ENCODE peak calls at places on chromosomes 13 and 19, in eight cellular contexts. M is IMR-90, D is Calu3, F is cardiac muscle cell, Q is dorsolateral prefrontal cortex, G is brain microvascular endothelial cell, S is coronary artery, K is AG09309. J is an unnamed sample.

GRCh38 chr19:35291259-35291658 is 702 bp upstream of the MAG start:
- DNase-seq in K (no peak), F (no peak), G (no peak), D (no peak), M (no peak), S (no peak), Q (no peak), J (no peak)

GRCh38 chr19:47529018-47529742 is 14.3 kb upstream of the NAPA start:
- DNase-seq in S (no peak), F (no peak), M (no peak), Q (no peak), D (no peak), K (no peak), G (no peak), J (no peak)

GRCh38 chr13:66114127-66114526 is 1116.0 kb downstream of the PCDH9 start:
- DNase-seq in Q (no peak), K (peak), D (no peak), G (no peak), F (no peak), M (peak), S (no peak), J (no peak)

GRCh38 chr13:27362064-27362751 is 62.2 kb upstream of the GTF3A start:
- DNase-seq in M (peak), F (peak), S (peak), Q (peak), G (peak), K (no peak), D (peak), J (peak)

GRCh38 chr13:47708386-47708785 is 292.7 kb downstream of the SUCLA2 start:
- DNase-seq in D (peak), S (no peak), Q (no peak), F (peak), K (no peak), M (peak), G (peak), J (no peak)

GRCh38 chr19:49415102-49415809 is 8.0 kb downstream of the PTH2 start:
- DNase-seq in Q (no peak), D (no peak), G (peak), K (no peak), S (no peak), F (peak), M (no peak), J (no peak)

GRCh38 chr19:12331211-12331941 is 2.1 kb downstream of the ZNF563 start:
- DNase-seq in Q (no peak), M (no peak), K (no peak), G (no peak), D (no peak), F (no peak), S (no peak), J (no peak)

GRCh38 chr13:40094056-40094455 is 438.6 kb downstream of the COG6 start:
- DNase-seq in D (no peak), Q (no peak), F (peak), G (no peak), M (no peak), S (no peak), K (peak), J (no peak)

GRCh38 chr13:26973281-26973680 is 198.3 kb downstream of the USP12 start:
- DNase-seq in Q (no peak), G (no peak), K (no peak), F (no peak), D (no peak), M (no peak), S (no peak), J (no peak)

GRCh38 chr19:55453861-55454260 is 7.6 kb downstream of the ISOC2 start:
- DNase-seq in M (no peak), F (no peak), D (no peak), G (no peak), Q (no peak), K (no peak), S (no peak), J (no peak)

GRCh38 chr19:49921871-49922755 is 6.9 kb upstream of the ATF5 start:
- DNase-seq in S (no peak), D (no peak), G (peak), K (no peak), F (peak), Q (no peak), M (peak), J (no peak)

GRCh38 chr19:47896019-47896418 is 9.9 kb upstream of the SULT2A1 start:
- DNase-seq in G (no peak), M (no peak), D (no peak), K (no peak), F (no peak), Q (no peak), S (no peak), J (no peak)

GRCh38 chr13:73945871-73946270 is 188.3 kb downstream of the KLF12 start:
- DNase-seq in S (no peak), K (no peak), D (no peak), G (no peak), Q (no peak), F (no peak), M (no peak), J (no peak)

GRCh38 chr13:71218960-71219359 is 648.0 kb downstream of the DACH1 start:
- DNase-seq in G (no peak), D (peak), F (no peak), M (no peak), K (no peak), S (no peak), Q (no peak), J (no peak)

GRCh38 chr19:39814595-39814994 is 19.4 kb downstream of the DYRK1B start:
- DNase-seq in K (no peak), D (no peak), Q (no peak), G (no peak), M (no peak), S (no peak), F (no peak), J (no peak)

GRCh38 chr19:48573163-48573505 is 21.2 kb downstream of the SULT2B1 start:
- DNase-seq in F (no peak), K (no peak), M (no peak), Q (no peak), S (no peak), G (no peak), D (no peak), J (no peak)

GRCh38 chr19:35295792-35296462 is 4.0 kb downstream of the MAG start:
- DNase-seq in F (no peak), M (no peak), Q (no peak), G (no peak), D (no peak), S (no peak), K (no peak), J (no peak)

GRCh38 chr13:111448504-111448903 is 128.1 kb downstream of the TEX29 start:
- DNase-seq in S (no peak), M (no peak), K (no peak), Q (peak), F (no peak), G (no peak), D (no peak), J (no peak)

GRCh38 chr13:87344176-87344575 is 327.0 kb upstream of the SLITRK5 start:
- DNase-seq in F (no peak), S (no peak), K (no peak), D (no peak), G (no peak), M (no peak), Q (no peak), J (no peak)

GRCh38 chr13:52862358-52863206 is 14.1 kb upstream of the PCDH8 start:
- DNase-seq in F (peak), M (no peak), Q (no peak), S (no peak), G (no peak), K (no peak), D (peak), J (no peak)

GRCh38 chr13:32427852-32428580 is at the start of gene N4BP2L1:
- DNase-seq in M (no peak), K (no peak), G (peak), F (peak), Q (peak), D (peak), S (peak), J (no peak)

GRCh38 chr13:36154567-36155231 is 23.5 kb upstream of the DCLK1 start:
- DNase-seq in Q (peak), S (no peak), D (no peak), G (peak), K (no peak), M (no peak), F (no peak), J (no peak)

GRCh38 chr13:39052944-39053343 is 14.7 kb downstream of the NHLRC3 start:
- DNase-seq in M (no peak), S (no peak), D (no peak), Q (no peak), G (no peak), F (no peak), K (no peak), J (no peak)

GRCh38 chr19:30344446-30345425 is 27.4 kb upstream of the ZNF536 start:
- DNase-seq in F (no peak), S (no peak), M (no peak), K (no peak), D (no peak), Q (no peak), G (no peak), J (no peak)

DNA sequence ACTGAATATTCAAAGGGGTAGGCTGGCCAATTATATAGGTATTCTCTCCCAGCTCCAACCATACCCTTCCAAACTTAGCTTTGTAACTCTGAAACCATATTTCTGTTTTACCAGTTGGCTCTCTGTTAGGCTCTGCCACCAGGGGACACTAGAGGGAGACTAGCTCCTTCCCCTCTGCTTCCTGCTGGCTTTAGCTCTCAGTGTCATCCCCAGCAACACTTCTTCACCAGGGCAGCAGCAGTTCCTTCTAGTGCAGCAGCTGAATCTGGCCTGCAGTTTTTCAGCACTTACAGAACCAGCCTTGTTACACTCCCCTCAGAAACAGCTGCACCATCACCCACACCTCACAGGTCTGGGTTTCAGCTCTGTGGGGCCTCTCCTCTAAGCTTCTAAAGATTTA is 51.0 kb upstream of the DOCK9 start:
- DNase-seq in F (no peak), S (no peak), D (no peak), M (no peak), G (no peak), Q (no peak), K (no peak), J (no peak)
- TF ChIP-seq CTCF in F (peak), S (no peak), D (no peak), M (no peak), G (peak), Q (no peak), K (no peak), J (no peak)

DNA sequence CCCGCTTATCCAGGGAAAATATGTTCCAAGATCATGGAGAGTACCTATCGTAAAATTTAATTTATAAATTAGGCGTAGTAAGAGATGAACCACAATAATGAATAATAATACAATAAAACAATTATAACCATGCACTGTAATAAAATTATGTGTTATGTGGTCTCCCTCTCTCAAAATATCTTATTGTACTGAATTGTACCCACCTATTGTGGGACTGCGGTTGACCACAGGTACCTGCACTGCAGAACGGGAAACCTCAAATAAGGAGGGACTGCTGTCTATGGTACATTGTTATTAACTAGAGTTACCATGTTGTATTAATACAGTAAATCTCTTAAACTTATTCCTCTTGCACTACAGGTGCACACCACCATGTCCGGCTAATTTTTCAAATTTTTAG is 5.3 kb upstream of the KLK12 start:
- DNase-seq in F (no peak), S (no peak), K (no peak), G (no peak), M (no peak), D (no peak), Q (no peak), J (no peak)
- TF ChIP-seq CTCF in F (no peak), S (no peak), K (no peak), G (no peak), M (no peak), D (no peak), Q (no peak), J (no peak)

DNA sequence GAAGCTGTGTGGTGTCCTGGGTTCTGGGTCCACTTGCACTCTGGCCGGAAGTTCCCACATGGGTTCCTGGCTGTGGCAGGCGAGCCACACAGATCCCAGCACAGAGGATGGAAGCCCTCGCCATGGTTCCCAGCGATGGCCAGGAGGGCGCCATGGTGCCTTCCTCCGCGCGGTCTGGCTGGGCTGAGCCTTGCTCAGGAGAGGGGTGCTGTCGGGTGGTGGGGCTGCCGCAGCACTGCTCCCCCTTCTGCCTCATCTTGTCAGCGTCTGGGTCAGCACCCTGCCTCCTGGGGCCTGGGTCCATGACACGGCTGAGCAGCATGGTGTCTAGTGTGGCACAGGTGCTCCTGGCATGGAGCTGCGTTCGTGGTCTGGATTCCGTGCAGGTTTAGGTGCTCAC is 33.5 kb downstream of the DOT1L start:
- DNase-seq in F (no peak), M (no peak), S (no peak), Q (no peak), K (no peak), D (no peak), G (no peak), J (no peak)
- TF ChIP-seq CTCF in F (no peak), M (no peak), S (no peak), Q (no peak), K (no peak), D (no peak), G (no peak), J (no peak)

DNA sequence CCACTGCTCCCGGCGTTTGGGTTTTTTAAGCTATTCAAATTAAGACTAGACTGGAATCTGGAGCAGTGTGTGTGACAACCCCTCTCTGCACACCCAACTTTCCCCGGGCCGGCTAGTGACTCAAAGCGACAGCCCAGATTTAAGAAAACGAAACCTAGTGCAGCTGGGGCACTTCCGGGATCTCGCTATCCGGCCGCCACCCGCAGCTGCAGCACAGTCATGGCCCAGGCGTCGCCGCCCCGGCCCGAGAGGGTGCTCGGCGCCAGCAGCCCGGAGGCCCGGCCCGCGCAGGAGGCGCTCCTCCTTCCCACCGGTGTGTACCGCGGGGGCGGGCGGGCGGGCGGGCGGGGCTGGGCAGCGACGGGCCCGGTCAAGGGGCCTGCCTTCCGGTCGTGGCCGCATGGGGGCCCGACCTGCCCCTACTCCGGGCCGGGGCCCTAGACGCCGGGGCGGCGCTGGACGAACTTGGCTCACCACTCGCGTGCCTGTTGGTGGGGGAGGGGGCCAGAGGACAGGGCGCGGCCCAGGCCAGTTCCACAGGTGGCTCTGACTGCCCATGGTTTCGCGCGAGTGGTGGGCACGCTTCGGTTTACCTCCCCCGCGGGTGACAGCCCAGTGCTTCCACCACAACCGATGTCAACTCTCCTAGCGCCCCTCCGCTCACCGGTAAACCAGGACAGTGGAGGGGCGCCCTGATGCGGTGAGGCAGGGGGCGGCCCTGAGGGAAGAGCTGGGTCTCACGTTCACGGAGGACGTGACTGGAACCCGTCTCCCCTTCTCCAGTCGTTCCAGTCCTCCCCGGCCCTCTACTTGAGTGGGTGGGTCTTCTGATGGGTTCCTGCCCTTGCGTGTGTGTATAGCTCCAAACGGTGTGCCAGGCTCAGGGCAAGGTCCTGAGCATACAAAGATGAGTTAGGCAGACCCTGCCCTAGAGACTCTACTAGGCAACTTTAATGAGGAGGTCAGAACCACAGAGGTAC is at the start of gene PHF11:
- DNase-seq in S (peak), D (peak), G (peak), F (peak), M (peak), K (no peak), Q (peak), J (peak)
- TF ChIP-seq CTCF in S (no peak), D (peak), G (no peak), F (no peak), M (no peak), K (peak), Q (no peak), J (peak)

GRCh38 chr19:29311391-29311790 is 98.4 kb upstream of the UQCRFS1 start:
- DNase-seq in M (no peak), D (no peak), F (no peak), G (no peak), K (no peak), S (no peak), Q (no peak), J (no peak)
- TF ChIP-seq CTCF in M (no peak), D (no peak), F (no peak), G (no peak), K (no peak), S (no peak), Q (no peak), J (no peak)

GRCh38 chr13:113726961-113727411 is 32.0 kb upstream of the TMEM255B start:
- DNase-seq in M (peak), F (peak), G (no peak), Q (no peak), K (no peak), D (no peak), S (no peak), J (no peak)
- TF ChIP-seq CTCF in M (no peak), F (peak), G (no peak), Q (no peak), K (no peak), D (no peak), S (no peak), J (no peak)

GRCh38 chr19:18282021-18282787 is 782 bp upstream of the JUND start:
- DNase-seq in D (peak), M (no peak), F (no peak), S (no peak), K (no peak), G (no peak), Q (no peak), J (no peak)
- TF ChIP-seq CTCF in D (no peak), M (peak), F (peak), S (no peak), K (peak), G (peak), Q (peak), J (peak)

GRCh38 chr19:37963190-37963947 is 56.4 kb downstream of the SIPA1L3 start:
- DNase-seq in S (no peak), F (peak), D (no peak), Q (no peak), G (peak), K (peak), M (peak), J (no peak)
- TF ChIP-seq CTCF in S (no peak), F (no peak), D (no peak), Q (no peak), G (no peak), K (no peak), M (no peak), J (no peak)

GRCh38 chr13:113124211-113125025 is 1.8 kb downstream of the F10 start:
- DNase-seq in K (no peak), Q (no peak), S (peak), D (no peak), F (no peak), M (no peak), G (no peak), J (peak)

GRCh38 chr13:113121183-113121927 is 1.2 kb upstream of the F10 start:
- DNase-seq in S (no peak), K (no peak), M (no peak), F (no peak), G (no peak), Q (peak), D (no peak), J (peak)

GRCh38 chr13:113123226-113124150 is 889 bp downstream of the F10 start:
- DNase-seq in F (no peak), S (peak), M (no peak), G (no peak), Q (peak), D (no peak), K (no peak), J (peak)

GRCh38 chr13:113121928-113122420 is 625 bp upstream of the F10 start:
- DNase-seq in M (no peak), Q (peak), F (no peak), K (no peak), S (peak), D (no peak), G (no peak), J (peak)

DNA sequence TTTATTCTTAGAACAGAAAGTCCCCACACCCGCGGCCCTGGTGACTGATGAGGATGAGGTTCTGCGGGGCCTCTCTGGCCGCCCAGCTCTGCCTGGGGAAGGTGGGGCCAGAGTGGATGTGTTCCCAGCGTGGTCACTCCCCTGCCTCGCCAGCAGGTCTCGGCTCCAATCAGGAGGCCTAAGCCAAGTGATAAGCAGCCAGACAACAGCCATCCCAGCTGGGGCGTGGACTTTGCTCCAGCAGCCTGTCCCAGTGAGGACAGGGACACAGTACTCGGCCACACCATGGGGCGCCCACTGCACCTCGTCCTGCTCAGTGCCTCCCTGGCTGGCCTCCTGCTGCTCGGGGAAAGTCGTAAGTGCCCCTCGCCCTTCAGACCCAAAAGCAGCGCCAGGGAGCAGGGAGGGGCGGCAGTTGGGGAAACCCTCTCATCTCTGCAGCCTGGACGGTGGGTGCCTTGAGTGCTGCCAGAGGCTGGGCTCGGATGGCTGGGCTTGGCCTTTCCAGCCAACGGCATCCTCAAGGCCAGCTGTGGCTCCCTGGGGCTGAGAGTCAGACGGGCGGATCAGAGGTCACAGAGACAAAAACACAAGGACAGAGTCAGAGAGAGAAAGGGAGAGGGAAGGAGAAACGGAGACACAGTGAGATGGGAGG is at the start of gene F10:
- DNase-seq in S (peak), G (peak), Q (peak), K (peak), M (peak), D (peak), F (peak), J (peak)
- TF ChIP-seq CTCF in S (no peak), G (peak), Q (no peak), K (no peak), M (no peak), D (no peak), F (no peak), J (no peak)

GRCh38 chr19:8307965-8308866 is at the start of gene CD320:
- DNase-seq in K (peak), G (peak), Q (peak), D (peak), F (peak), S (peak), M (peak), J (peak)
- TF ChIP-seq CTCF in K (no peak), G (no peak), Q (peak), D (no peak), F (no peak), S (no peak), M (no peak), J (no peak)